ENCODE peak calls at places on chromosomes 5 and 9, in nine cellular contexts. J, M, V, A, T, G, Z, S and N are unnamed samples.
A peak's percentile ranks its signal among the peaks of the same experiment; 100 is the strongest.

GRCh38 chr9:98916660-98917059 is 27.0 kb upstream of the COL15A1 start:
- DNase-seq in J (no peak), M (no peak), V (no peak), A (no peak), T (no peak), G (no peak), Z (no peak), S (no peak), N (no peak)

GRCh38 chr9:90458485-90458884 is 184.1 kb downstream of the DIRAS2 start:
- DNase-seq in J (no peak), M (no peak), V (no peak), A (no peak), T (no peak), G (peak; percentile 6), Z (no peak), S (no peak), N (no peak)

GRCh38 chr5:149149942-149150341 is 8.6 kb downstream of the ABLIM3 start:
- DNase-seq in J (no peak), M (no peak), V (no peak), A (no peak), T (no peak), G (no peak), Z (no peak), S (no peak), N (no peak)

GRCh38 chr9:13911473-13911872 is 402.5 kb downstream of the NFIB start:
- DNase-seq in J (no peak), M (no peak), V (no peak), A (no peak), T (no peak), G (no peak), Z (no peak), S (no peak), N (no peak)

GRCh38 chr5:128667148-128667547 is 129.1 kb upstream of the FBN2 start:
- DNase-seq in J (no peak), M (no peak), V (no peak), A (no peak), T (no peak), G (no peak), Z (no peak), S (no peak), N (no peak)

GRCh38 chr5:1561402-1561929 is 37.7 kb upstream of the LPCAT1 start:
- DNase-seq in J (no peak), M (no peak), V (no peak), A (no peak), T (no peak), G (no peak), Z (no peak), S (no peak), N (no peak)

GRCh38 chr9:35164711-35165110 is 2.9 kb downstream of the UNC13B start:
- DNase-seq in J (peak; percentile 6), M (no peak), V (no peak), A (no peak), T (no peak), G (no peak), Z (no peak), S (no peak), N (no peak)

GRCh38 chr5:150516011-150516410 is 8.1 kb downstream of the NDST1 start:
- DNase-seq in J (no peak), M (no peak), V (no peak), A (no peak), T (no peak), G (peak; percentile 62), Z (no peak), S (no peak), N (no peak)

GRCh38 chr5:158463971-158464370 is 605.0 kb upstream of the CLINT1 start:
- DNase-seq in J (no peak), M (no peak), V (no peak), A (peak; percentile 52), T (no peak), G (no peak), Z (no peak), S (peak; percentile 86), N (no peak)

GRCh38 chr5:169970911-169971436 is 9.3 kb downstream of the INSYN2B start:
- DNase-seq in J (peak; percentile 71), M (no peak), V (no peak), A (peak; percentile 98), T (no peak), G (peak; percentile 92), Z (no peak), S (no peak), N (no peak)

GRCh38 chr5:1445895-1446601 is 808 bp upstream of the SLC6A3 start:
- DNase-seq in J (no peak), M (no peak), V (no peak), A (no peak), T (no peak), G (no peak), Z (no peak), S (no peak), N (peak; percentile 24)